ENCODE peak calls at places on chromosomes 13 and 19, in five cellular contexts. J is mesothelial cell of epicardium, O is cardiac fibroblast, M is GM19239, Z is dorsolateral prefrontal cortex. W is an unnamed sample.

GRCh38 chr19:34579281-34580054 is 97.5 kb downstream of the SCGB2B2 start:
- DNase-seq in J (no peak), O (no peak), M (no peak), Z (no peak), W (no peak)

GRCh38 chr19:18478545-18479311 is 40.8 kb upstream of the ISYNA1 start:
- DNase-seq in J (no peak), O (peak; percentile 90), M (peak; percentile 85), Z (peak; percentile 59), W (peak; percentile 48)

GRCh38 chr13:37134411-37135041 is 29.1 kb upstream of the CSNK1A1L start:
- DNase-seq in J (no peak), O (peak; percentile 90), M (no peak), Z (no peak), W (no peak)

GRCh38 chr19:3409346-3410064 is 43.1 kb downstream of the NFIC start:
- DNase-seq in J (no peak), O (no peak), M (no peak), Z (no peak), W (no peak)

GRCh38 chr13:69970521-69970920 is 137.1 kb upstream of the ATXN8OS start:
- DNase-seq in J (no peak), O (no peak), M (no peak), Z (no peak), W (no peak)

GRCh38 chr13:23322353-23323336 is 110.9 kb downstream of the SACS start:
- DNase-seq in J (no peak), O (no peak), M (no peak), Z (no peak), W (no peak)

GRCh38 chr19:35107541-35107939 is 8.1 kb upstream of the FXYD3 start:
- DNase-seq in J (no peak), O (peak; percentile 61), M (no peak), Z (peak; percentile 86), W (peak; percentile 90)

GRCh38 chr13:27712421-27712820 is 79.9 kb upstream of the GSX1 start:
- DNase-seq in J (no peak), O (peak; percentile 12), M (no peak), Z (no peak), W (no peak)

GRCh38 chr13:33582121-33582520 is 235.8 kb upstream of the RFC3 start:
- DNase-seq in J (no peak), O (peak; percentile 55), M (no peak), Z (no peak), W (no peak)

GRCh38 chr19:42433503-42434260 is 6.5 kb upstream of the LIPE start:
- DNase-seq in J (no peak), O (peak; percentile 75), M (no peak), Z (peak; percentile 81), W (peak; percentile 63)

GRCh38 chr19:46748325-46749109 is 2.3 kb upstream of the STRN4 start:
- DNase-seq in J (peak; percentile 58), O (peak; percentile 80), M (no peak), Z (no peak), W (no peak)

GRCh38 chr19:10603084-10603872 is 16.2 kb upstream of the AP1M2 start:
- DNase-seq in J (no peak), O (peak; percentile 12), M (peak; percentile 50), Z (no peak), W (peak; percentile 22)

GRCh38 chr13:108070491-108070890 is 144.8 kb downstream of the LIG4 start:
- DNase-seq in J (no peak), O (no peak), M (no peak), Z (no peak), W (no peak)

GRCh38 chr13:112464720-112465119 is 88.6 kb downstream of the SPACA7 start:
- DNase-seq in J (no peak), O (no peak), M (no peak), Z (no peak), W (no peak)

GRCh38 chr19:2148482-2149135 is 2.8 kb downstream of the AP3D1 start:
- DNase-seq in J (no peak), O (no peak), M (no peak), Z (no peak), W (no peak)

GRCh38 chr13:49635599-49636433 is 7.5 kb downstream of the ARL11 start:
- DNase-seq in J (no peak), O (peak; percentile 78), M (no peak), Z (no peak), W (no peak)

GRCh38 chr13:23921451-23921888 is 24.2 kb upstream of the C1QTNF9B start:
- DNase-seq in J (no peak), O (peak; percentile 78), M (no peak), Z (no peak), W (no peak)

GRCh38 chr13:29937836-29938235 is 87.4 kb upstream of the UBL3 start:
- DNase-seq in J (no peak), O (no peak), M (no peak), Z (no peak), W (no peak)

GRCh38 chr19:35718345-35719041 is 690 bp downstream of the KMT2B start:
- DNase-seq in J (no peak), O (peak; percentile 16), M (peak; percentile 57), Z (peak; percentile 67), W (no peak)

GRCh38 chr19:18058208-18059009 is 28.3 kb downstream of the IL12RB1 start:
- DNase-seq in J (peak; percentile 72), O (peak; percentile 80), M (peak; percentile 84), Z (peak; percentile 86), W (peak; percentile 79)